ENCODE peak calls at places on chromosome X, in seven cellular contexts. B is upper lobe of left lung, R is ovary, D is thyroid gland, Q is transverse colon, H is stomach, J is esophagus squamous epithelium. C is an unnamed sample.

GRCh38 chrX:119340606-119341205 is 58.4 kb upstream of the SLC25A43 start:
- DNase-seq in B (no peak), H (no peak), R (no peak), J (no peak), Q (no peak), D (no peak), C (no peak)

GRCh38 chrX:69162466-69162865 is 2.8 kb downstream of the PJA1 start:
- DNase-seq in J (no peak), H (no peak), D (no peak), B (no peak), R (no peak), Q (no peak), C (no peak)

GRCh38 chrX:18617351-18617750 is 54.6 kb downstream of the RS1 start:
- DNase-seq in D (no peak), R (no peak), H (no peak), Q (peak; percentile 42), J (no peak), B (no peak), C (no peak)

GRCh38 chrX:107730991-107731766 is 44.4 kb downstream of the TSC22D3 start:
- DNase-seq in R (peak; percentile 4), J (no peak), B (no peak), H (no peak), Q (no peak), D (no peak), C (no peak)

GRCh38 chrX:74613350-74614192 is 853 bp downstream of the RLIM start:
- DNase-seq in H (peak; percentile 26), B (no peak), D (peak; percentile 10), R (peak; percentile 24), Q (peak; percentile 7), J (no peak), C (no peak)

GRCh38 chrX:94097852-94098251 is 423.8 kb downstream of the FAM133A start:
- DNase-seq in Q (no peak), H (no peak), J (no peak), D (no peak), B (no peak), R (no peak), C (no peak)

GRCh38 chrX:47174376-47174775 is 19.3 kb upstream of the UBA1 start:
- DNase-seq in Q (no peak), D (no peak), J (no peak), R (no peak), B (no peak), H (no peak), C (no peak)

GRCh38 chrX:107729558-107730297 is 45.9 kb downstream of the TSC22D3 start:
- DNase-seq in Q (no peak), B (peak; percentile 30), J (no peak), D (peak; percentile 88), H (no peak), R (peak; percentile 54), C (no peak)

GRCh38 chrX:134714633-134715110 is 56.4 kb upstream of the PLAC1 start:
- DNase-seq in B (no peak), J (no peak), Q (no peak), R (no peak), D (no peak), H (no peak), C (no peak)

GRCh38 chrX:56746996-56747395 is 18.0 kb downstream of the NBDY start:
- DNase-seq in Q (no peak), R (no peak), D (no peak), H (no peak), B (no peak), J (no peak), C (no peak)

GRCh38 chrX:106734827-106735226 is 8.3 kb downstream of the RNF128 start:
- DNase-seq in R (no peak), D (no peak), B (no peak), H (no peak), Q (no peak), J (no peak), C (no peak)

GRCh38 chrX:78957768-78958130 is 12.6 kb downstream of the P2RY10 start:
- DNase-seq in R (no peak), H (no peak), B (no peak), D (no peak), Q (no peak), J (no peak), C (no peak)

GRCh38 chrX:120271218-120271617 is 20.6 kb downstream of the ZBTB33 start:
- DNase-seq in H (peak; percentile 27), J (no peak), B (no peak), Q (no peak), R (no peak), D (peak; percentile 62), C (no peak)

GRCh38 chrX:45295587-45295986 is 94.9 kb upstream of the DIPK2B start:
- DNase-seq in Q (peak; percentile 35), H (no peak), J (no peak), R (no peak), D (peak; percentile 6), B (no peak), C (no peak)

GRCh38 chrX:53580742-53581504 is 105.6 kb downstream of the HUWE1 start:
- DNase-seq in J (no peak), H (no peak), R (no peak), Q (no peak), B (no peak), D (no peak), C (no peak)

GRCh38 chrX:6053126-6053625 is 175.5 kb downstream of the NLGN4X start:
- DNase-seq in D (no peak), J (no peak), R (no peak), Q (no peak), H (no peak), B (no peak), C (no peak)

DNA sequence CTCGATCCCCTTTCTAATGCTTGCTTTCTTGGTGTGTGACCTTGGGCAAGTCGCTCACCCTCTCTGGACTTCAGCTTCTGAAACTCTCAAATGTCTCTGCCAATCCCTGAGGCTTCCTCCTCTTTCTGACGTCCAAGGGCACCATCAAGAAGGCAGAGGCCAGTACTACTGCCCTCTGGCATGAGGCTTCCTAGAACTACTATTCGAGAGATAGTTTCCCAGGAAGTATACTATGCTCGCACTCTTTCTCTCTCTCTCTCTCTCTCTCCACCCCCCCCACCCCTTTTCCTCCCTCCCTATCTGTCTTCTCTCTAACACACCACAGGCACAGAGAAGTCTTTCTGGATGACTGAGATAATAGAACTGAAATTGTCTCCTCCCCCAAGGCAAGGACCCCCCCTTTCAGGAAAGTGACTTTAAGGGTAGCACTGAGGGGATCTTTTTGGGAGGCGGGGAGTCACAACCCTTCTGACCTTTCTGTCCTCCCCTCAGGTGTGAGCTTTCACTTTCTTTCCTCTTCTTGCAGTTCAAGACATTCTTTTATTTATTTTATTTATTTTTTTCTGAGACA is 20.0 kb upstream of the BCOR start:
- DNase-seq in H (no peak), R (no peak), D (no peak), Q (no peak), B (no peak), J (no peak), C (no peak)
- TF ChIP-seq POLR2A in H (no peak), R (no peak), D (no peak), Q (no peak), B (no peak), J (no peak), C (no peak)

GRCh38 chrX:49675075-49675719 is 20.6 kb downstream of the PAGE1 start:
- DNase-seq in B (no peak), J (no peak), R (no peak), Q (no peak), H (no peak), D (no peak), C (no peak)
- H3K9me3 ChIP-seq in B (no peaks in the 10 kb centered on the region), J (no peaks in the 10 kb centered on the region), R (no peaks in the 10 kb centered on the region), Q (no peaks in the 10 kb centered on the region), H (no peaks in the 10 kb centered on the region), D (no peaks in the 10 kb centered on the region), C (no peaks in the 10 kb centered on the region)

GRCh38 chrX:154800508-154801207 is 4.6 kb downstream of the MPP1 start:
- DNase-seq in H (no peak), B (no peak), J (no peak), R (no peak), D (no peak), Q (no peak), C (no peak)

GRCh38 chrX:154791951-154792350 is 13.3 kb downstream of the MPP1 start:
- DNase-seq in R (no peak), J (no peak), D (no peak), Q (no peak), H (no peak), B (no peak), C (no peak)

GRCh38 chrX:154799554-154800348 is 5.5 kb downstream of the MPP1 start:
- DNase-seq in R (no peak), B (peak; percentile 22), H (peak; percentile 62), J (no peak), D (peak; percentile 67), Q (peak; percentile 33), C (no peak)

GRCh38 chrX:154793084-154793483 is 12.2 kb downstream of the MPP1 start:
- DNase-seq in H (no peak), B (no peak), Q (no peak), J (no peak), D (no peak), R (no peak), C (no peak)

DNA sequence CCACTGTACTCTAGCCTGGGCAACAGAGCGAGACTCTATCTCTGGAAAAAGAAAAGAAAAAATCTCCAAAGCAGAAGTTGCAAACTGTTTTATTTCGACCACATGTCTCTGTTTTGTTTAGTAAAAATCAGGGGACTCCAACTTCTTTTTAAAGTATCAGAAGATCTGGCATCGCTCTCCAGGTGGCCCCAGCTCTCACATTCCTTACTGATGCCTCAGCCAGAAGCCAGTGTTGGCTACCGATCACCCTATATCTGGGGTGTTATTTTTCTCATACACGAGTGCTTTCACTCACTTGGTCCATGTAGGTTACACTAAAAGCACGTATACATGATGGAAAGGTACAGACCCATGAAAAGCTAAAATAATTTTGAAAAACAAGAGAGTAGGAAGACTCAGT is 8.3 kb downstream of the MPP1 start:
- DNase-seq in J (no peak), H (no peak), D (no peak), B (no peak), Q (no peak), R (no peak), C (no peak)
- H3K36me3 ChIP-seq in J (no peaks in the 10 kb centered on the region), H (no peaks in the 10 kb centered on the region), D (no peaks in the 10 kb centered on the region), B (no peaks in the 10 kb centered on the region), Q (no peaks in the 10 kb centered on the region), R (no peaks in the 10 kb centered on the region), C (no peaks in the 10 kb centered on the region)

DNA sequence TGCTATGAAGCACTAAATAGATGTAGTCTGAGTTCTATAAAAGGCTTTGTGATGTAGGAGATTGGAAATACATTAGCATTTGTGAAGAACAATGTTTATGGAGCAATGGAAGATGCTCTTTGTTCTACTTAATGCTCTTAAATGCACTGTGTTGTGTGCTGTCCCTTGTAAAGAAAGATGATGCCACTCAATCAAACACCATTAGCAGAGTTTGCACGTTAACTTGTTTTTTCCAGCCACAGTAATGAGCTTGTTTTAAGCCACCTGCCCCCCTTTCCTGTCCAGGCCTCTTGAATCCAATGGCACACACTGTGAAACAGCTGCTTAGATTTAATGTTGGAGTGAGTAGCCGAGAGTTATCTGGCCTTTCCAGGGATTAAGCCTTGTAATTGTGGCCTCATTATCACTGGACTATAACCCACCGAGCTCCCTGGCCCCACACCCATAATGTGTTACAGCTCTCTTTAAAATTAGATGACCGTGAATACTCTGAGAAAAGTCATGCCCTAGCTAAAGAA is 86.0 kb downstream of the PAK3 start:
- DNase-seq in Q (no peak), D (no peak), B (no peak), R (no peak), J (no peak), H (no peak), C (no peak)
- TF ChIP-seq POLR2A in Q (no peak), D (no peak), B (no peak), R (no peak), J (no peak), H (no peak), C (no peak)

DNA sequence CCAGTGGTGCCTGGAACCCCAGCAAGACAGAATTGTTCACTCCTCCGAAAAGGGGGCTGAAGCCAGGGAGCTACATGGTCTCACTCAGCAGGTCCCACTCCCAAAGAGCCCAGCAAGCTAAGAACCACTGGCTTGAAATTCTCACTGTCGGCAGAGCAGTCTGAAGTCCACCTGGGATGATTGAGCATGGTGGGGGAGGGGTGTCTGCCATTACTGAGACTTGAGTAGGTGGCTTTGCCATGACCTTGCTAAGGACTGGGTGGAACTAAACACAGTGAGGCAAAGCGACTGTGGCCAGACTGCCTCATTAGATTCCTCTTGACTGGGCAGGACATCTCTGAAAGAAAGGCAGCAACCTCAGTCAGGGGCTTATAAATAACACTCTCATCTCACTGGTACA is 122.6 kb upstream of the ZC4H2 start:
- DNase-seq in R (no peak), B (no peak), D (no peak), H (no peak), J (no peak), Q (no peak), C (no peak)
- H3K9me3 ChIP-seq in R (no peaks in the 10 kb centered on the region), B (peaks cover 10% of the 10 kb centered on the region), D (no peaks in the 10 kb centered on the region), H (no peaks in the 10 kb centered on the region), J (peaks cover 14% of the 10 kb centered on the region), Q (no peaks in the 10 kb centered on the region), C (peaks cover 27% of the 10 kb centered on the region)